ENCODE peak calls at places on chromosomes 1 and 21, in four cellular contexts. One of them, this sample, is unnamed.

GRCh38 chr1:178337091-178337726 is 159.6 kb downstream of the CLEC20A start:
- DNase-seq in heart left ventricle: no peak
- DNase-seq in uterus: no peak
- DNase-seq in K562: no peak
- DNase-seq in this sample: no peak

GRCh38 chr1:41380979-41381690 is 19.9 kb downstream of the FOXO6 start:
- DNase-seq in heart left ventricle: peak; percentile 73
- DNase-seq in uterus: peak; percentile 82
- DNase-seq in K562: peak; percentile 56
- DNase-seq in this sample: peak; percentile 50

GRCh38 chr1:60388092-60388987 is 314.8 kb upstream of the C1orf87 start:
- DNase-seq in heart left ventricle: no peak
- DNase-seq in uterus: no peak
- DNase-seq in K562: no peak
- DNase-seq in this sample: no peak

GRCh38 chr1:55724551-55725325 is 509.6 kb upstream of the USP24 start:
- DNase-seq in heart left ventricle: no peak
- DNase-seq in uterus: no peak
- DNase-seq in K562: no peak
- DNase-seq in this sample: no peak

GRCh38 chr1:9785406-9785805 is 38.4 kb downstream of the CLSTN1 start:
- DNase-seq in heart left ventricle: no peak
- DNase-seq in uterus: no peak
- DNase-seq in K562: no peak
- DNase-seq in this sample: no peak

GRCh38 chr1:17922833-17923232 is 167.7 kb downstream of the ACTL8 start:
- DNase-seq in heart left ventricle: no peak
- DNase-seq in uterus: no peak
- DNase-seq in K562: peak; percentile 57
- DNase-seq in this sample: peak; percentile 66

GRCh38 chr1:204065174-204065985 is 7.5 kb upstream of the SOX13 start:
- DNase-seq in heart left ventricle: no peak
- DNase-seq in uterus: peak; percentile 72
- DNase-seq in K562: no peak
- DNase-seq in this sample: no peak

GRCh38 chr1:46543761-46544560 is 7.5 kb downstream of the KNCN start:
- DNase-seq in heart left ventricle: peak; percentile 50
- DNase-seq in uterus: no peak
- DNase-seq in K562: peak; percentile 74
- DNase-seq in this sample: no peak

GRCh38 chr1:17075470-17076255 is 21.8 kb upstream of the SDHB start:
- DNase-seq in heart left ventricle: no peak
- DNase-seq in uterus: no peak
- DNase-seq in K562: peak; percentile 79
- DNase-seq in this sample: no peak

GRCh38 chr21:15506086-15506485 is 223.7 kb upstream of the USP25 start:
- DNase-seq in heart left ventricle: no peak
- DNase-seq in uterus: no peak
- DNase-seq in K562: no peak
- DNase-seq in this sample: no peak

GRCh38 chr1:203913045-203913444 is 51.6 kb downstream of the SNRPE start:
- DNase-seq in heart left ventricle: no peak
- DNase-seq in uterus: no peak
- DNase-seq in K562: no peak
- DNase-seq in this sample: no peak

GRCh38 chr1:57017201-57017600 is 51.4 kb upstream of the C8B start:
- DNase-seq in heart left ventricle: no peak
- DNase-seq in uterus: no peak
- DNase-seq in K562: no peak
- DNase-seq in this sample: no peak

GRCh38 chr1:79551321-79551720 is 544.8 kb upstream of the ADGRL4 start:
- DNase-seq in heart left ventricle: no peak
- DNase-seq in uterus: no peak
- DNase-seq in K562: no peak
- DNase-seq in this sample: no peak

GRCh38 chr1:82979593-82980230 is 1019.2 kb downstream of the TTLL7 start:
- DNase-seq in heart left ventricle: no peak
- DNase-seq in uterus: no peak
- DNase-seq in K562: no peak
- DNase-seq in this sample: no peak

GRCh38 chr1:1867164-1867563 is 23.7 kb downstream of the GNB1 start:
- DNase-seq in heart left ventricle: no peak
- DNase-seq in uterus: no peak
- DNase-seq in K562: no peak
- DNase-seq in this sample: no peak

GRCh38 chr1:66350001-66350547 is 183.9 kb upstream of the SGIP1 start:
- DNase-seq in heart left ventricle: peak; percentile 66
- DNase-seq in uterus: no peak
- DNase-seq in K562: no peak
- DNase-seq in this sample: peak; percentile 40

GRCh38 chr1:96075704-96076455 is 645.7 kb upstream of the PTBP2 start:
- DNase-seq in heart left ventricle: no peak
- DNase-seq in uterus: no peak
- DNase-seq in K562: no peak
- DNase-seq in this sample: no peak

GRCh38 chr1:16124377-16125087 is 31.3 kb downstream of the EPHA2 start:
- DNase-seq in heart left ventricle: peak; percentile 46
- DNase-seq in uterus: peak; percentile 21
- DNase-seq in K562: no peak
- DNase-seq in this sample: no peak

GRCh38 chr1:25033030-25033827 is 103.2 kb upstream of the RUNX3 start:
- DNase-seq in heart left ventricle: peak; percentile 45
- DNase-seq in uterus: no peak
- DNase-seq in K562: no peak
- DNase-seq in this sample: no peak

GRCh38 chr21:43355925-43356289 is 71.0 kb downstream of the SIK1 start:
- DNase-seq in heart left ventricle: no peak
- DNase-seq in uterus: no peak
- DNase-seq in K562: no peak
- DNase-seq in this sample: no peak

GRCh38 chr1:50421768-50422674 is 1.2 kb downstream of the DMRTA2 start:
- DNase-seq in heart left ventricle: no peak
- DNase-seq in uterus: no peak
- DNase-seq in K562: no peak
- DNase-seq in this sample: no peak

GRCh38 chr1:9129391-9130041 is 614 bp upstream of the GPR157 start:
- DNase-seq in heart left ventricle: peak; percentile 93
- DNase-seq in uterus: peak; percentile 87
- DNase-seq in K562: peak; percentile 98
- DNase-seq in this sample: peak; percentile 92

GRCh38 chr21:43696214-43696613 is 22.7 kb upstream of the PDXK start:
- DNase-seq in heart left ventricle: no peak
- DNase-seq in uterus: no peak
- DNase-seq in K562: no peak
- DNase-seq in this sample: no peak

GRCh38 chr1:109892476-109893368 is 17.9 kb upstream of the CSF1 start:
- DNase-seq in heart left ventricle: no peak
- DNase-seq in uterus: no peak
- DNase-seq in K562: no peak
- DNase-seq in this sample: no peak

GRCh38 chr1:154342132-154342531 is 16.8 kb downstream of the ATP8B2 start:
- DNase-seq in heart left ventricle: no peak
- DNase-seq in uterus: no peak
- DNase-seq in K562: no peak
- DNase-seq in this sample: no peak

GRCh38 chr1:47991698-47992097 is 5.5 kb downstream of the TRABD2B start:
- DNase-seq in heart left ventricle: no peak
- DNase-seq in uterus: no peak
- DNase-seq in K562: no peak
- DNase-seq in this sample: no peak

GRCh38 chr1:172727956-172728603 is 69.2 kb downstream of the FASLG start:
- DNase-seq in heart left ventricle: no peak
- DNase-seq in uterus: no peak
- DNase-seq in K562: peak; percentile 63
- DNase-seq in this sample: peak; percentile 37

GRCh38 chr1:156797212-156797871 is 19.3 kb downstream of the SH2D2A start:
- DNase-seq in heart left ventricle: no peak
- DNase-seq in uterus: no peak
- DNase-seq in K562: peak; percentile 70
- DNase-seq in this sample: peak; percentile 59

GRCh38 chr21:44742418-44743153 is 31.2 kb upstream of the TSPEAR start:
- DNase-seq in heart left ventricle: no peak
- DNase-seq in uterus: no peak
- DNase-seq in K562: no peak
- DNase-seq in this sample: no peak

GRCh38 chr1:26277261-26277661 is 2.6 kb upstream of the SH3BGRL3 start:
- DNase-seq in heart left ventricle: no peak
- DNase-seq in uterus: no peak
- DNase-seq in K562: no peak
- DNase-seq in this sample: no peak
- TF ChIP-seq POLR2A in heart left ventricle: no peak
- TF ChIP-seq POLR2A in uterus: no peak
- TF ChIP-seq POLR2A in K562: no peak
- TF ChIP-seq POLR2A in this sample: no peak

DNA sequence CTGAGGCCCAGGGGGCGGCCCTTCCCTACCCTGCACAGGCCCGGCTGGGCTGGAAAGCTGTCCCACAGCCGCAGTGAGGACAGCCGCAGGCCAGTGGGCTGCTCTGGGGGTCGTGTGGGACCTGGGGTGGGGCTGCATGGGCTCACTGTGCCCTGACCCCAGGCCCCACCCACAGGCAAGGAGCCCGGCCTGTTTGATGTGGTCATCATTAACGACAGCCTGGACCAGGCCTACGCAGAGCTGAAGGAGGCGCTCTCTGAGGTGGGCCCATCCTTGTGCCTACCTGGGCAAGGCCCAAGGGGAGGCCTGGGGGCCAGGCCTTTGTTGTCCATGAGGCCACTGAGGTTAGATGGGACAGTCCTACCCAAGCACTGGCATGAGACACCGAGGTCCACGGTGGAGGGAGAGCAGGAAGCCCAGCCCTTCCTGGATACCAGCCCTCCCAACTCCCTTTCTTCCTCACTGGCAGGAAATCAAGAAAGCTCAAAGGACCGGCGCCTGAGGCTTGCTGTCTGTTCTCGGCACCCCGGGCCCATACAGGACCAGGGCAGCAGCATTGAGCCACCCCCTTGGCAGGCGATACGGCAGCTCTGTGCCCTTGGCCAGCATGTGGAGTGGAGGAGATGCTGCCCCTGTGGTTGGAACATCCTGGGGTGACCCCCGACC is 1.4 kb upstream of the GJC2 start:
- DNase-seq in heart left ventricle: peak; percentile 63
- DNase-seq in uterus: peak; percentile 47
- DNase-seq in K562: no peak
- DNase-seq in this sample: no peak
- H3K27ac ChIP-seq in heart left ventricle: peak overlapping the region; percentile 89
- H3K27ac ChIP-seq in uterus: peak overlapping the region; percentile 91
- H3K27ac ChIP-seq in K562: no peak overlapping the region
- H3K27ac ChIP-seq in this sample: peak overlapping the region; percentile 93

DNA sequence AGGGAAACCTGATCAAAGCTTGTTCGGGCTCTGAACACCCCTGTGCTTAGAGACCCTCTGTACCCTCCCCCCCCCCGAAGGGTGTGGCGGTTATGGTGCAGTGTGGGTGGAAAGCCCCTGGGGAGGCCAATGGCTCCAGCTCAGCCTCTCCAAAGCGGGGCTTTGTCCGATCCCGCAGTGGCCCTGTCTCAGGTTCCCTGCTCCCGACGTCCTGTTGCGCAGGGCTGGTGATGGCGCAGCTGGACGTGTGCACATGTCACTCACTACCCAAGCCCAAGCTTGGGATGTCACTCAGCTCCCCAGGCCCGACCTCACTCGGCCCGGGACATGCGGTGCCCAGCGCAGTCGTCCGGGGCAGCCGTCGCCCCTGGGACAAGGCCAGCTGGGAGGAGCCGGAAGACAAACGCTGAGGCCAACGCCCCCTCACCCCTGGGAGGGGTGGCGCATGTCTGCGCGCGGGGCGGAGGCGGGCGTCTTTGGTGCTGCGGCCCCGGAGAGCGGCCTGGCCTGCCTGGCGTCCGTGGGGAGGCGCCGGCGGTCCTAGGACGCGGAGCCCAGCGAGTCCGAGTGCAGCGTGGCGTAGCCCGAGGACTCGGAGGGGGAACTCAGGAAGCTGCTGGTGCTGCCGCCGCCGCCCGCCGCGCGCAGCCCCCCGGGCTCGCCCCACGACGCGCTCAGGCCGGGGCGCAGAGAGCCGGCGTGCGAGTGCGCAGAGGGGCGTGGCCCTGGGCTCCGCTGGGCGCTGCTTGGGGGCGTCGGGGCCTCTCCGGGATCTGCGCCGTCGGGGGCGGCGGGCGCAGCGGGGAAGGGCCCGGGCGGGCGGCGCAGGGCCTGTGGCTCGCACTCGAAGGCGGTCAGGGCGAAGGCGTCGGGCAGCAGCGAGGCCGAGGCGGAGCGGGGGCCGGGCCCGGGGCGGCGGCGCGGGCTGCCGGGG is 5.1 kb downstream of the HES3 start:
- DNase-seq in heart left ventricle: peak; percentile 55
- DNase-seq in uterus: no peak
- DNase-seq in K562: peak; percentile 87
- DNase-seq in this sample: peak; percentile 43
- TF ChIP-seq POLR2A in heart left ventricle: no peak
- TF ChIP-seq POLR2A in uterus: no peak
- TF ChIP-seq POLR2A in K562: no peak
- TF ChIP-seq POLR2A in this sample: no peak

GRCh38 chr1:112869895-112870294 is 86.1 kb downstream of the SLC16A1 start:
- DNase-seq in heart left ventricle: no peak
- DNase-seq in uterus: no peak
- DNase-seq in K562: no peak
- DNase-seq in this sample: no peak
- H3K27ac ChIP-seq in heart left ventricle: no peak overlapping the region
- H3K27ac ChIP-seq in uterus: no peak overlapping the region
- H3K27ac ChIP-seq in K562: no peak overlapping the region
- H3K27ac ChIP-seq in this sample: no peak overlapping the region